ENCODE peak calls at places on chromosome 22, in four cellular contexts. F is activated effector memory CD4-positive, alpha-beta T cell treated with anti-CD3 and anti-CD28 coated beads, Interleukin-2, amount 50 U/mL, for 16 hours; C is WTC11; L is HFF-Myc. E is an unnamed sample.

GRCh38 chr22:27804683-27805297 is 3.2 kb upstream of the MN1 start:
- DNase-seq in F (peak; percentile 77), C (peak; percentile 77), L (peak; percentile 19), E (no peak)

GRCh38 chr22:20027966-20028854 is 7.3 kb downstream of the TANGO2 start:
- DNase-seq in F (no peak), C (no peak), L (no peak), E (no peak)

GRCh38 chr22:42468841-42469240 is 36.6 kb upstream of the NFAM1 start:
- DNase-seq in F (no peak), C (no peak), L (no peak), E (no peak)

GRCh38 chr22:38230108-38230825 is 28.5 kb downstream of the MAFF start:
- DNase-seq in F (peak; percentile 68), C (peak; percentile 41), L (peak; percentile 44), E (no peak)

GRCh38 chr22:46107089-46107664 is 43.1 kb upstream of the PPARA start:
- DNase-seq in F (no peak), C (no peak), L (no peak), E (no peak)

GRCh38 chr22:29039148-29039547 is 22.5 kb downstream of the C22orf31 start:
- DNase-seq in F (no peak), C (no peak), L (no peak), E (no peak)

GRCh38 chr22:44483878-44484277 is 14.2 kb downstream of the RTL6 start:
- DNase-seq in F (no peak), C (no peak), L (no peak), E (no peak)

GRCh38 chr22:48103126-48103875 is 1340.9 kb downstream of the TBC1D22A start:
- DNase-seq in F (peak; percentile 50), C (no peak), L (no peak), E (no peak)

GRCh38 chr22:40200795-40201194 is 23.1 kb downstream of the TNRC6B start:
- DNase-seq in F (peak; percentile 60), C (no peak), L (no peak), E (no peak)

GRCh38 chr22:19766506-19767426 is 6.2 kb downstream of the TBX1 start:
- DNase-seq in F (peak; percentile 77), C (peak; percentile 73), L (no peak), E (no peak)

GRCh38 chr22:38927033-38927789 is 30.2 kb upstream of the APOBEC3A start:
- DNase-seq in F (peak; percentile 83), C (peak; percentile 85), L (no peak), E (no peak)

GRCh38 chr22:30169002-30169401 is 77.6 kb downstream of the LIF start:
- DNase-seq in F (no peak), C (no peak), L (no peak), E (no peak)

GRCh38 chr22:49998718-49999062 is 13.9 kb downstream of the IL17REL start:
- DNase-seq in F (peak; percentile 61), C (no peak), L (no peak), E (no peak)

GRCh38 chr22:29072979-29073617 is at the start of gene KREMEN1:
- DNase-seq in F (no peak), C (peak; percentile 25), L (no peak), E (no peak)

GRCh38 chr22:20062766-20063083 is 17.3 kb upstream of the DGCR8 start:
- DNase-seq in F (no peak), C (no peak), L (peak; percentile 46), E (peak; percentile 32)

GRCh38 chr22:44814266-44815098 is 62.1 kb downstream of the ARHGAP8 start:
- DNase-seq in F (no peak), C (no peak), L (no peak), E (no peak)

GRCh38 chr22:19488884-19489843 is 9.4 kb downstream of the CDC45 start:
- DNase-seq in F (peak; percentile 19), C (no peak), L (no peak), E (no peak)

GRCh38 chr22:42236268-42236667 is 34.2 kb downstream of the TCF20 start:
- DNase-seq in F (no peak), C (no peak), L (no peak), E (no peak)

GRCh38 chr22:45785458-45785857 is 113.8 kb downstream of the ATXN10 start:
- DNase-seq in F (no peak), C (no peak), L (no peak), E (no peak)

GRCh38 chr22:48869161-48869560 is 958.5 kb downstream of the BRD1 start:
- DNase-seq in F (peak; percentile 49), C (no peak), L (no peak), E (no peak)

GRCh38 chr22:18031670-18032454 is 7.5 kb upstream of the MICAL3 start:
- DNase-seq in F (no peak), C (no peak), L (peak; percentile 90), E (peak; percentile 83)

GRCh38 chr22:38446018-38446601 is 8.9 kb downstream of the KCNJ4 start:
- DNase-seq in F (no peak), C (no peak), L (no peak), E (no peak)

GRCh38 chr22:33871935-33872334 is 48.3 kb downstream of the LARGE1 start:
- DNase-seq in F (no peak), C (no peak), L (no peak), E (no peak)

GRCh38 chr22:29782061-29782845 is 15.1 kb downstream of the UQCR10 start:
- DNase-seq in F (no peak), C (no peak), L (no peak), E (no peak)

GRCh38 chr22:46356496-46357185 is 21.1 kb downstream of the TRMU start:
- DNase-seq in F (no peak), C (no peak), L (no peak), E (no peak)

GRCh38 chr22:35961480-35961902 is 67.1 kb downstream of the RBFOX2 start:
- DNase-seq in F (no peak), C (peak; percentile 60), L (peak; percentile 87), E (no peak)

GRCh38 chr22:19873960-19874306 is 19.3 kb upstream of the GNB1L start:
- DNase-seq in F (no peak), C (no peak), L (no peak), E (no peak)

GRCh38 chr22:40128989-40129388 is 48.7 kb upstream of the TNRC6B start:
- DNase-seq in F (no peak), C (no peak), L (no peak), E (no peak)

GRCh38 chr22:30887861-30888260 is 80.7 kb downstream of the MORC2 start:
- DNase-seq in F (no peak), C (no peak), L (no peak), E (no peak)

GRCh38 chr22:27597703-27598444 is 203.7 kb downstream of the MN1 start:
- DNase-seq in F (no peak), C (no peak), L (no peak), E (no peak)

GRCh38 chr22:49525776-49526535 is 301.7 kb downstream of the BRD1 start:
- DNase-seq in F (no peak), C (no peak), L (no peak), E (no peak)

GRCh38 chr22:41507330-41508063 is 36.8 kb downstream of the POLR3H start:
- DNase-seq in F (no peak), C (no peak), L (no peak), E (no peak)

GRCh38 chr22:37218399-37218770 is 6.1 kb upstream of the SSTR3 start:
- DNase-seq in F (no peak), C (no peak), L (no peak), E (no peak)

GRCh38 chr22:40024201-40025061 is 29.7 kb downstream of the FAM83F start:
- DNase-seq in F (peak; percentile 86), C (peak; percentile 84), L (peak; percentile 26), E (no peak)

GRCh38 chr22:19766235-19766505 is 5.6 kb downstream of the TBX1 start:
- DNase-seq in F (no peak), C (peak; percentile 41), L (no peak), E (no peak)

E was measured in non-pigmented ciliary epithelial cell.